ENCODE peak calls at places on chromosomes 1 and 21, in four cellular contexts. H, D, J and X are unnamed samples.

GRCh38 chr1:119766374-119766794 is 2.3 kb downstream of the HMGCS2 start:
- DNase-seq in D (no peak), J (no peak), H (no peak), X (no peak)

GRCh38 chr21:23452384-23453083 is 2154.7 kb downstream of the MRPL39 start:
- DNase-seq in J (no peak), H (peak), D (peak), X (peak)

GRCh38 chr1:81801032-81801833 is 499 bp downstream of the ADGRL2 start:
- DNase-seq in H (peak), D (peak), J (peak), X (peak)

GRCh38 chr1:45552309-45552708 is 1.7 kb downstream of the AKR1A1 start:
- DNase-seq in H (no peak), D (peak), J (no peak), X (no peak)

GRCh38 chr21:36320421-36321324 is 676 bp downstream of the MORC3 start:
- DNase-seq in J (peak), H (peak), D (peak), X (no peak)

GRCh38 chr21:42850866-42851391 is 28.4 kb downstream of the WDR4 start:
- DNase-seq in H (no peak), J (peak), D (no peak), X (peak)

GRCh38 chr1:27569506-27570382 is 34.2 kb downstream of the AHDC1 start:
- DNase-seq in D (no peak), J (no peak), H (peak), X (peak)

GRCh38 chr1:85940621-85941306 is 215.8 kb downstream of the COL24A1 start:
- DNase-seq in J (no peak), H (no peak), D (no peak), X (no peak)

GRCh38 chr1:200774735-200775449 is 36.2 kb downstream of the CAMSAP2 start:
- DNase-seq in J (no peak), D (no peak), H (no peak), X (no peak)

GRCh38 chr1:169138866-169139670 is 32.6 kb downstream of the ATP1B1 start:
- DNase-seq in J (no peak), H (no peak), D (no peak), X (no peak)

GRCh38 chr1:23967871-23968270 is 8.2 kb downstream of the PNRC2 start:
- DNase-seq in D (no peak), J (no peak), H (no peak), X (no peak)

GRCh38 chr1:182631058-182631677 is 27.0 kb upstream of the RGS16 start:
- DNase-seq in H (no peak), J (no peak), D (no peak), X (no peak)

GRCh38 chr1:16163882-16164820 is 8.3 kb upstream of the EPHA2 start:
- DNase-seq in J (no peak), H (no peak), D (peak), X (peak)

GRCh38 chr1:89633103-89633744 is at the start of gene LRRC8C:
- DNase-seq in H (no peak), J (peak), D (peak), X (peak)

GRCh38 chr1:151710187-151710586 is 6.4 kb downstream of the CELF3 start:
- DNase-seq in D (no peak), H (peak), J (peak), X (peak)

GRCh38 chr1:217311766-217312165 is 319.1 kb downstream of the GPATCH2 start:
- DNase-seq in D (no peak), J (peak), H (no peak), X (peak)

GRCh38 chr1:191520345-191520744 is 637.9 kb upstream of the RGS18 start:
- DNase-seq in J (no peak), D (no peak), H (no peak), X (no peak)

GRCh38 chr1:180131510-180131909 is 23.2 kb upstream of the QSOX1 start:
- DNase-seq in H (no peak), J (no peak), D (peak), X (no peak)

GRCh38 chr1:96357132-96357531 is 364.5 kb upstream of the PTBP2 start:
- DNase-seq in J (no peak), H (no peak), D (no peak), X (no peak)

GRCh38 chr1:33169290-33170055 is 12.4 kb downstream of the TRIM62 start:
- DNase-seq in D (no peak), H (no peak), J (no peak), X (peak)

GRCh38 chr1:110150330-110151174 is at the start of gene SLC6A17:
- DNase-seq in H (peak), J (peak), D (peak), X (peak)

GRCh38 chr1:221672160-221672762 is 69.6 kb downstream of the DUSP10 start:
- DNase-seq in H (no peak), D (no peak), J (no peak), X (no peak)

GRCh38 chr1:226702318-226702956 is 36.6 kb downstream of the ITPKB start:
- DNase-seq in D (no peak), J (no peak), H (no peak), X (no peak)

GRCh38 chr1:117068580-117068979 is 8.5 kb downstream of the TTF2 start:
- DNase-seq in D (no peak), H (no peak), J (no peak), X (no peak)

GRCh38 chr1:52659851-52660596 is 27.1 kb downstream of the SHISAL2A start:
- DNase-seq in J (no peak), D (no peak), H (no peak), X (peak)

DNA sequence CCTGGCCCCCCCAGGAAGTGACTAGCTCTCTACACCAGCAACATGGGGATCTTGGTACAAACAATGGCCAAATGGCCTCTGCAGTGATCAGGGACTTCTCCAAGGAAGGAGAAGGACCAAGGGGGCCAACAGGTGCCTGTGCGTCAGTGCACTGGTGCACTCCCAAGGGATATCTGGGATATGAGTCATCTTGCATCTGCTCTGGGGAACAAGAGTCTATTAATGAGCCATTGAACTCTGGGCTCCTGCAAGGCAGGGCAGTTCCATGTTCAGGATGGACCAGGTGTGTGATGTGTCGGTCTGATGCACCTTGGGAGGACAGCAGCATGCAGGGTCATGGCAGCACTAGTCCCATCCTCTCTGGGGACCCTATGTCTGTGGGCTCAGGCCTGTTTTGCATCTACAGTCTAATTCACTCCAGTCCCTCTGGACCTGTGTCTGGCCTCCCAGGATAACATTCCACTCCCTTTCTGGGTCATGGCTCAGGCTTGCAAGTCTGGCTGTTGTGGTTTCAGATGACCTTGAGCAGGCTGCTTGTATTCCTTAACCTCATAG is 125.3 kb downstream of the TRABD2B start:
- DNase-seq in H (no peak), J (no peak), D (peak), X (no peak)
- H3K4me2 ChIP-seq in H (no peak), J (no peak), D (no peak), X (no peak)

GRCh38 chr1:53689223-53689622 is 49.7 kb downstream of the GLIS1 start:
- DNase-seq in J (no peak), D (no peak), H (no peak), X (no peak)

GRCh38 chr1:53687886-53688285 is 51.1 kb downstream of the GLIS1 start:
- DNase-seq in J (no peak), H (no peak), D (no peak), X (no peak)

GRCh38 chr1:53686371-53687267 is 52.3 kb downstream of the GLIS1 start:
- DNase-seq in D (no peak), J (no peak), H (no peak), X (no peak)

GRCh38 chr1:53688703-53689102 is 50.3 kb downstream of the GLIS1 start:
- DNase-seq in D (no peak), J (no peak), H (no peak), X (no peak)

GRCh38 chr1:53687426-53687825 is 51.5 kb downstream of the GLIS1 start:
- DNase-seq in J (no peak), H (no peak), D (no peak), X (no peak)
- H3K4me2 ChIP-seq in J (no peak), H (no peak), D (no peak), X (no peak)

DNA sequence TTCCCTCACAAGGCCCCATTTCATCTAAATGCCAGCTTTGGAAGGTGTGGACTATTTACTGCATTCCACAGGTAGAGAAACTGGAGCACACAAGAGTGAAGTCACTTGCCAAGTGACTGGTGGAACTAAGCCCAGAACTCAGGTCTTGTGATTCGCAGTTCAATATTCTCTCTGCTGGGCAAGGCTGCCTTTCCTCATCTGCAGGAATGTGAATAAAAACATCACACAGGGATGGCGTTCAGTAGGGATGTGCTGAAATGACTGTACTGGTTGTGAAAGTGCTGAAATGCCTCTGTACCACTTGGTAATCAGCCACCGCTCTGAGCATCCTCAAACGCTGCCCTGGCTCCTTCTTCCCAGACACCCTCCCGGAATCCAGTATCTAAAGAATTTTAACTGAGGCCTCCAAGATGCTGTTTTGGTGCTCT is 145.6 kb downstream of the HIVEP3 start:
- DNase-seq in J (no peak), D (no peak), H (no peak), X (no peak)
- H3K4me2 ChIP-seq in J (peak), D (no peak), H (no peak), X (no peak)

GRCh38 chr1:6907676-6908434 is 122.6 kb downstream of the CAMTA1 start:
- DNase-seq in H (no peak), D (no peak), J (no peak), X (no peak)
- H3K4me2 ChIP-seq in H (no peak), D (no peak), J (no peak), X (no peak)